ENCODE peak calls at places on chromosomes 7 and 10, in ten cellular contexts. One of them, this sample, is unnamed.

GRCh38 chr10:75398630-75399460 is 2.7 kb downstream of the ZNF503 start:
- DNase-seq in endothelial cell: peak
- DNase-seq in thoracic aorta: no peak
- DNase-seq in SK-N-SH: no peak
- DNase-seq in fibroblast of the aortic adventitia: peak
- DNase-seq in AG04450: no peak
- DNase-seq in AG09309: no peak
- DNase-seq in cardiac muscle cell: peak
- DNase-seq in PC-3: peak
- DNase-seq in AG04449: no peak
- DNase-seq in this sample: no peak

GRCh38 chr7:144416341-144416740 is 12.8 kb upstream of the NOBOX start:
- DNase-seq in SK-N-SH: no peak
- DNase-seq in cardiac muscle cell: no peak
- DNase-seq in AG09309: no peak
- DNase-seq in fibroblast of the aortic adventitia: no peak
- DNase-seq in AG04450: no peak
- DNase-seq in endothelial cell: no peak
- DNase-seq in AG04449: no peak
- DNase-seq in PC-3: no peak
- DNase-seq in thoracic aorta: no peak
- DNase-seq in this sample: no peak

GRCh38 chr10:93993782-93994668 is at the start of gene PLCE1:
- DNase-seq in thoracic aorta: no peak
- DNase-seq in PC-3: peak
- DNase-seq in AG04450: no peak
- DNase-seq in endothelial cell: peak
- DNase-seq in SK-N-SH: peak
- DNase-seq in cardiac muscle cell: peak
- DNase-seq in AG09309: no peak
- DNase-seq in fibroblast of the aortic adventitia: peak
- DNase-seq in AG04449: no peak
- DNase-seq in this sample: no peak

GRCh38 chr10:8596929-8597472 is 542.5 kb downstream of the GATA3 start:
- DNase-seq in AG04449: no peak
- DNase-seq in AG04450: no peak
- DNase-seq in fibroblast of the aortic adventitia: no peak
- DNase-seq in AG09309: no peak
- DNase-seq in thoracic aorta: no peak
- DNase-seq in cardiac muscle cell: no peak
- DNase-seq in SK-N-SH: no peak
- DNase-seq in endothelial cell: no peak
- DNase-seq in PC-3: peak
- DNase-seq in this sample: no peak

GRCh38 chr7:101567231-101567630 is 61.9 kb downstream of the MYL10 start:
- DNase-seq in endothelial cell: no peak
- DNase-seq in fibroblast of the aortic adventitia: no peak
- DNase-seq in thoracic aorta: no peak
- DNase-seq in AG04450: no peak
- DNase-seq in SK-N-SH: no peak
- DNase-seq in AG09309: no peak
- DNase-seq in PC-3: no peak
- DNase-seq in cardiac muscle cell: no peak
- DNase-seq in AG04449: no peak
- DNase-seq in this sample: no peak

GRCh38 chr10:129742742-129743550 is 221.1 kb downstream of the EBF3 start:
- DNase-seq in fibroblast of the aortic adventitia: no peak
- DNase-seq in AG04450: no peak
- DNase-seq in AG09309: no peak
- DNase-seq in cardiac muscle cell: no peak
- DNase-seq in PC-3: no peak
- DNase-seq in endothelial cell: no peak
- DNase-seq in thoracic aorta: no peak
- DNase-seq in SK-N-SH: no peak
- DNase-seq in AG04449: no peak
- DNase-seq in this sample: no peak

GRCh38 chr7:128881458-128882125 is 18.9 kb downstream of the ATP6V1F start:
- DNase-seq in AG09309: no peak
- DNase-seq in endothelial cell: no peak
- DNase-seq in AG04450: no peak
- DNase-seq in PC-3: no peak
- DNase-seq in AG04449: no peak
- DNase-seq in cardiac muscle cell: no peak
- DNase-seq in fibroblast of the aortic adventitia: no peak
- DNase-seq in SK-N-SH: peak
- DNase-seq in thoracic aorta: no peak
- DNase-seq in this sample: no peak

GRCh38 chr10:83908506-83908905 is 230.8 kb upstream of the GHITM start:
- DNase-seq in AG09309: no peak
- DNase-seq in endothelial cell: no peak
- DNase-seq in SK-N-SH: no peak
- DNase-seq in fibroblast of the aortic adventitia: no peak
- DNase-seq in AG04450: no peak
- DNase-seq in AG04449: no peak
- DNase-seq in PC-3: no peak
- DNase-seq in cardiac muscle cell: no peak
- DNase-seq in thoracic aorta: no peak
- DNase-seq in this sample: no peak

GRCh38 chr10:11713963-11714362 is 28.2 kb upstream of the ECHDC3 start:
- DNase-seq in endothelial cell: no peak
- DNase-seq in AG04450: no peak
- DNase-seq in AG04449: no peak
- DNase-seq in SK-N-SH: no peak
- DNase-seq in fibroblast of the aortic adventitia: no peak
- DNase-seq in thoracic aorta: no peak
- DNase-seq in PC-3: no peak
- DNase-seq in cardiac muscle cell: no peak
- DNase-seq in AG09309: no peak
- DNase-seq in this sample: no peak

GRCh38 chr7:43465581-43466554 is 117.0 kb upstream of the STK17A start:
- DNase-seq in AG04450: no peak
- DNase-seq in PC-3: peak
- DNase-seq in AG09309: no peak
- DNase-seq in SK-N-SH: peak
- DNase-seq in thoracic aorta: no peak
- DNase-seq in AG04449: no peak
- DNase-seq in endothelial cell: no peak
- DNase-seq in cardiac muscle cell: no peak
- DNase-seq in fibroblast of the aortic adventitia: no peak
- DNase-seq in this sample: no peak

GRCh38 chr7:155884225-155885161 is 72.2 kb upstream of the SHH start:
- DNase-seq in AG04449: no peak
- DNase-seq in AG09309: no peak
- DNase-seq in fibroblast of the aortic adventitia: no peak
- DNase-seq in thoracic aorta: no peak
- DNase-seq in SK-N-SH: no peak
- DNase-seq in cardiac muscle cell: no peak
- DNase-seq in endothelial cell: no peak
- DNase-seq in PC-3: no peak
- DNase-seq in AG04450: no peak
- DNase-seq in this sample: no peak

GRCh38 chr10:61336831-61337230 is 116.3 kb downstream of the TMEM26 start:
- DNase-seq in cardiac muscle cell: no peak
- DNase-seq in AG04449: no peak
- DNase-seq in endothelial cell: no peak
- DNase-seq in SK-N-SH: no peak
- DNase-seq in thoracic aorta: no peak
- DNase-seq in AG09309: no peak
- DNase-seq in PC-3: no peak
- DNase-seq in fibroblast of the aortic adventitia: no peak
- DNase-seq in AG04450: no peak
- DNase-seq in this sample: no peak

GRCh38 chr7:44965937-44966730 is 12.7 kb downstream of the MYO1G start:
- DNase-seq in fibroblast of the aortic adventitia: no peak
- DNase-seq in AG09309: no peak
- DNase-seq in cardiac muscle cell: no peak
- DNase-seq in thoracic aorta: no peak
- DNase-seq in AG04449: no peak
- DNase-seq in AG04450: no peak
- DNase-seq in endothelial cell: no peak
- DNase-seq in PC-3: no peak
- DNase-seq in SK-N-SH: peak
- DNase-seq in this sample: no peak

GRCh38 chr7:21579341-21580072 is 36.7 kb downstream of the DNAH11 start:
- DNase-seq in thoracic aorta: no peak
- DNase-seq in cardiac muscle cell: no peak
- DNase-seq in AG09309: no peak
- DNase-seq in AG04449: no peak
- DNase-seq in endothelial cell: no peak
- DNase-seq in fibroblast of the aortic adventitia: no peak
- DNase-seq in SK-N-SH: no peak
- DNase-seq in AG04450: no peak
- DNase-seq in PC-3: no peak
- DNase-seq in this sample: no peak

GRCh38 chr7:130274983-130275649 is 8.5 kb downstream of the CPA2 start:
- DNase-seq in AG04450: no peak
- DNase-seq in AG04449: no peak
- DNase-seq in endothelial cell: no peak
- DNase-seq in AG09309: no peak
- DNase-seq in thoracic aorta: no peak
- DNase-seq in fibroblast of the aortic adventitia: no peak
- DNase-seq in PC-3: no peak
- DNase-seq in cardiac muscle cell: no peak
- DNase-seq in SK-N-SH: no peak
- DNase-seq in this sample: no peak

GRCh38 chr10:98485959-98486358 is 39.2 kb upstream of the HPS1 start:
- DNase-seq in endothelial cell: no peak
- DNase-seq in thoracic aorta: no peak
- DNase-seq in SK-N-SH: no peak
- DNase-seq in AG04449: no peak
- DNase-seq in cardiac muscle cell: peak
- DNase-seq in PC-3: peak
- DNase-seq in fibroblast of the aortic adventitia: peak
- DNase-seq in AG09309: no peak
- DNase-seq in AG04450: no peak
- DNase-seq in this sample: no peak

GRCh38 chr7:45718464-45719330 is 144.5 kb downstream of the ADCY1 start:
- DNase-seq in endothelial cell: no peak
- DNase-seq in cardiac muscle cell: no peak
- DNase-seq in fibroblast of the aortic adventitia: no peak
- DNase-seq in AG04449: peak
- DNase-seq in AG04450: no peak
- DNase-seq in AG09309: no peak
- DNase-seq in thoracic aorta: no peak
- DNase-seq in SK-N-SH: no peak
- DNase-seq in PC-3: no peak
- DNase-seq in this sample: no peak

GRCh38 chr7:50610521-50611277 is 45.5 kb upstream of the DDC start:
- DNase-seq in SK-N-SH: no peak
- DNase-seq in thoracic aorta: no peak
- DNase-seq in AG04449: no peak
- DNase-seq in cardiac muscle cell: peak
- DNase-seq in endothelial cell: no peak
- DNase-seq in fibroblast of the aortic adventitia: peak
- DNase-seq in AG04450: no peak
- DNase-seq in PC-3: peak
- DNase-seq in AG09309: peak
- DNase-seq in this sample: no peak

GRCh38 chr10:125559210-125559609 is 123.8 kb downstream of the TEX36 start:
- DNase-seq in PC-3: no peak
- DNase-seq in endothelial cell: no peak
- DNase-seq in AG09309: no peak
- DNase-seq in thoracic aorta: no peak
- DNase-seq in fibroblast of the aortic adventitia: no peak
- DNase-seq in SK-N-SH: no peak
- DNase-seq in AG04449: no peak
- DNase-seq in cardiac muscle cell: no peak
- DNase-seq in AG04450: no peak
- DNase-seq in this sample: no peak

GRCh38 chr10:30197186-30197585 is 137.8 kb upstream of the JCAD start:
- DNase-seq in AG04450: no peak
- DNase-seq in fibroblast of the aortic adventitia: no peak
- DNase-seq in thoracic aorta: no peak
- DNase-seq in PC-3: no peak
- DNase-seq in SK-N-SH: no peak
- DNase-seq in AG09309: no peak
- DNase-seq in cardiac muscle cell: no peak
- DNase-seq in AG04449: no peak
- DNase-seq in endothelial cell: no peak
- DNase-seq in this sample: no peak

GRCh38 chr10:114498413-114499111 is 94.3 kb upstream of the AFAP1L2 start:
- DNase-seq in SK-N-SH: no peak
- DNase-seq in AG09309: no peak
- DNase-seq in endothelial cell: no peak
- DNase-seq in fibroblast of the aortic adventitia: no peak
- DNase-seq in cardiac muscle cell: no peak
- DNase-seq in thoracic aorta: no peak
- DNase-seq in AG04449: no peak
- DNase-seq in AG04450: no peak
- DNase-seq in PC-3: no peak
- DNase-seq in this sample: no peak

GRCh38 chr10:132577350-132578005 is 39.9 kb downstream of the INPP5A start:
- DNase-seq in AG04450: no peak
- DNase-seq in AG04449: no peak
- DNase-seq in endothelial cell: no peak
- DNase-seq in fibroblast of the aortic adventitia: no peak
- DNase-seq in AG09309: no peak
- DNase-seq in PC-3: peak
- DNase-seq in SK-N-SH: peak
- DNase-seq in thoracic aorta: no peak
- DNase-seq in cardiac muscle cell: peak
- DNase-seq in this sample: no peak
- TF ChIP-seq CTCF in AG04450: no peak
- TF ChIP-seq CTCF in AG04449: peak
- TF ChIP-seq CTCF in endothelial cell: no peak
- TF ChIP-seq CTCF in fibroblast of the aortic adventitia: no peak
- TF ChIP-seq CTCF in AG09309: peak
- TF ChIP-seq CTCF in PC-3: peak
- TF ChIP-seq CTCF in SK-N-SH: peak
- TF ChIP-seq CTCF in thoracic aorta: peak
- TF ChIP-seq CTCF in cardiac muscle cell: peak
- TF ChIP-seq CTCF in this sample: peak

GRCh38 chr10:69968830-69969229 is 83.8 kb upstream of the MACROH2A2 start:
- DNase-seq in thoracic aorta: no peak
- DNase-seq in AG04449: no peak
- DNase-seq in PC-3: peak
- DNase-seq in AG09309: no peak
- DNase-seq in cardiac muscle cell: no peak
- DNase-seq in AG04450: no peak
- DNase-seq in endothelial cell: no peak
- DNase-seq in SK-N-SH: peak
- DNase-seq in fibroblast of the aortic adventitia: peak
- DNase-seq in this sample: peak
- TF ChIP-seq CTCF in thoracic aorta: no peak
- TF ChIP-seq CTCF in AG04449: peak
- TF ChIP-seq CTCF in PC-3: peak
- TF ChIP-seq CTCF in AG09309: peak
- TF ChIP-seq CTCF in cardiac muscle cell: no peak
- TF ChIP-seq CTCF in AG04450: peak
- TF ChIP-seq CTCF in endothelial cell: no peak
- TF ChIP-seq CTCF in SK-N-SH: peak
- TF ChIP-seq CTCF in fibroblast of the aortic adventitia: peak
- TF ChIP-seq CTCF in this sample: peak

GRCh38 chr7:30469303-30469702 is 9.3 kb downstream of the NOD1 start:
- DNase-seq in AG04450: peak
- DNase-seq in cardiac muscle cell: peak
- DNase-seq in AG04449: peak
- DNase-seq in thoracic aorta: peak
- DNase-seq in AG09309: peak
- DNase-seq in PC-3: no peak
- DNase-seq in fibroblast of the aortic adventitia: peak
- DNase-seq in endothelial cell: peak
- DNase-seq in SK-N-SH: no peak
- DNase-seq in this sample: peak
- TF ChIP-seq CTCF in AG04450: peak
- TF ChIP-seq CTCF in cardiac muscle cell: peak
- TF ChIP-seq CTCF in AG04449: peak
- TF ChIP-seq CTCF in thoracic aorta: peak
- TF ChIP-seq CTCF in AG09309: peak
- TF ChIP-seq CTCF in PC-3: peak
- TF ChIP-seq CTCF in fibroblast of the aortic adventitia: peak
- TF ChIP-seq CTCF in endothelial cell: no peak
- TF ChIP-seq CTCF in SK-N-SH: peak
- TF ChIP-seq CTCF in this sample: peak

GRCh38 chr10:115795964-115796363 is 477.0 kb downstream of the GFRA1 start:
- DNase-seq in AG09309: no peak
- DNase-seq in thoracic aorta: no peak
- DNase-seq in AG04450: no peak
- DNase-seq in cardiac muscle cell: no peak
- DNase-seq in PC-3: no peak
- DNase-seq in endothelial cell: no peak
- DNase-seq in AG04449: no peak
- DNase-seq in SK-N-SH: no peak
- DNase-seq in fibroblast of the aortic adventitia: no peak
- DNase-seq in this sample: no peak
- TF ChIP-seq CTCF in AG09309: no peak
- TF ChIP-seq CTCF in thoracic aorta: no peak
- TF ChIP-seq CTCF in AG04450: no peak
- TF ChIP-seq CTCF in cardiac muscle cell: no peak
- TF ChIP-seq CTCF in PC-3: no peak
- TF ChIP-seq CTCF in endothelial cell: no peak
- TF ChIP-seq CTCF in AG04449: no peak
- TF ChIP-seq CTCF in SK-N-SH: no peak
- TF ChIP-seq CTCF in fibroblast of the aortic adventitia: no peak
- TF ChIP-seq CTCF in this sample: no peak